ENCODE peak calls at places on chromosomes 6 and 20, in six cellular contexts. U, O, Z, R, Q and A are unnamed samples.

GRCh38 chr20:43963872-43964791 is 49.5 kb downstream of the TOX2 start:
- DNase-seq in U (no peak), O (peak; percentile 69), Z (peak; percentile 56), R (peak; percentile 31), Q (no peak), A (no peak)

GRCh38 chr6:22596011-22596410 is 26.6 kb downstream of the HDGFL1 start:
- DNase-seq in U (no peak), O (no peak), Z (peak; percentile 79), R (no peak), Q (peak; percentile 75), A (peak; percentile 54)

GRCh38 chr6:156699017-156699421 is 78.2 kb upstream of the ARID1B start:
- DNase-seq in U (no peak), O (no peak), Z (peak; percentile 91), R (no peak), Q (peak; percentile 94), A (peak; percentile 82)

GRCh38 chr20:15919118-15919517 is 654.1 kb downstream of the KIF16B start:
- DNase-seq in U (no peak), O (no peak), Z (no peak), R (no peak), Q (no peak), A (no peak)

GRCh38 chr6:31587791-31588777 is 2.0 kb downstream of the LST1 start:
- DNase-seq in U (no peak), O (peak; percentile 50), Z (no peak), R (no peak), Q (no peak), A (no peak)

GRCh38 chr6:130890531-130890950 is 63.3 kb downstream of the SMLR1 start:
- DNase-seq in U (no peak), O (no peak), Z (peak; percentile 11), R (no peak), Q (no peak), A (no peak)

GRCh38 chr6:119535332-119535731 is 185.8 kb upstream of the MAN1A1 start:
- DNase-seq in U (no peak), O (peak; percentile 6), Z (no peak), R (no peak), Q (no peak), A (no peak)

GRCh38 chr6:143838395-143838794 is 4.7 kb upstream of the LTV1 start:
- DNase-seq in U (no peak), O (no peak), Z (no peak), R (no peak), Q (no peak), A (no peak)

GRCh38 chr6:85580104-85580877 is 13.4 kb downstream of the SNX14 start:
- DNase-seq in U (no peak), O (no peak), Z (peak; percentile 73), R (no peak), Q (peak; percentile 56), A (no peak)

GRCh38 chr6:20569000-20569610 is 34.8 kb downstream of the CDKAL1 start:
- DNase-seq in U (no peak), O (no peak), Z (peak; percentile 53), R (no peak), Q (peak; percentile 92), A (peak; percentile 36)

GRCh38 chr6:129730477-129731165 is 20.6 kb upstream of the ARHGAP18 start:
- DNase-seq in U (no peak), O (peak; percentile 67), Z (peak; percentile 61), R (no peak), Q (no peak), A (no peak)

GRCh38 chr6:112203577-112204349 is 50.6 kb downstream of the LAMA4 start:
- DNase-seq in U (no peak), O (no peak), Z (peak; percentile 96), R (no peak), Q (peak; percentile 94), A (peak; percentile 73)

GRCh38 chr20:43895235-43895634 is 19.4 kb upstream of the TOX2 start:
- DNase-seq in U (no peak), O (no peak), Z (no peak), R (no peak), Q (no peak), A (no peak)

GRCh38 chr20:55538261-55538908 is 466.9 kb downstream of the CBLN4 start:
- DNase-seq in U (no peak), O (no peak), Z (peak; percentile 47), R (no peak), Q (peak; percentile 46), A (no peak)

GRCh38 chr6:6886886-6887285 is 220.9 kb upstream of the RREB1 start:
- DNase-seq in U (no peak), O (no peak), Z (no peak), R (no peak), Q (no peak), A (no peak)
- H3K27ac ChIP-seq in U (no peak overlapping the region), O (no peak overlapping the region), Z (no peak overlapping the region), R (no peak overlapping the region), Q (no peak overlapping the region), A (no peak overlapping the region)

DNA sequence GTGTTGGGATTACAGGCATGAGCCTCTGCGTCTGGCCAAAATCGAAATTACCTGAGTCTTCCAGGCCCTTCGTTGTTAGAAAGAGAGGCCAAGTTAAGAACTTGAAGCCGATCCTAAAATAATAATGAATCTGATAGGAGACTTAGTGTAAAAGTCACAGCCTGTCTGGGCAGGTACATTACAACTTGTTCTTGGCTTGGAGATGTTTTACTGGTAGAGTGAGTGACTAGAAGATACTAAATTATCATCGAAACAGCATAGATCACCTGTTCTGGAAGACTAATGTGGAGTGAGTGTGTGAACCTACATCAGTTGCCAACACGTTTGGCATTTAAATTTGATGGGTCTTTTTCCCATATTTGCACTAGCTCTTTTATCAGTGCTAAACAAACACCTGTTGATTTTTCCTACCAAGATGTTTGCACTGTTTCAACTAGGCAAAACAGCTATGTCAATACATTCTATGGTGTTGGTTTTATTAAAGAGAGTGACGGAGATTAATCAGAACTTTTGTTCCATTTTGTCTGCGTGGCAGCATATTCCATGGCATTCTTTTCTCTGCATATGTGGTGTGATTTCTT is 4.6 kb upstream of the TMEM217 start:
- DNase-seq in U (no peak), O (no peak), Z (no peak), R (no peak), Q (peak; percentile 58), A (peak; percentile 45)
- H3K27ac ChIP-seq in U (no peak overlapping the region), O (no peak overlapping the region), Z (no peak overlapping the region), R (no peak overlapping the region), Q (no peak overlapping the region), A (no peak overlapping the region)

GRCh38 chr6:166952567-166953464 is 3.5 kb downstream of the RNASET2 start:
- DNase-seq in U (no peak), O (peak; percentile 47), Z (no peak), R (peak; percentile 34), Q (no peak), A (no peak)

GRCh38 chr6:166952122-166952521 is 4.2 kb downstream of the RNASET2 start:
- DNase-seq in U (no peak), O (no peak), Z (no peak), R (no peak), Q (no peak), A (no peak)

GRCh38 chr6:166949533-166950442 is 6.6 kb downstream of the RNASET2 start:
- DNase-seq in U (peak; percentile 74), O (peak; percentile 78), Z (peak; percentile 26), R (no peak), Q (no peak), A (peak; percentile 20)

GRCh38 chr6:166951670-166952060 is 4.7 kb downstream of the RNASET2 start:
- DNase-seq in U (no peak), O (no peak), Z (no peak), R (no peak), Q (no peak), A (no peak)

DNA sequence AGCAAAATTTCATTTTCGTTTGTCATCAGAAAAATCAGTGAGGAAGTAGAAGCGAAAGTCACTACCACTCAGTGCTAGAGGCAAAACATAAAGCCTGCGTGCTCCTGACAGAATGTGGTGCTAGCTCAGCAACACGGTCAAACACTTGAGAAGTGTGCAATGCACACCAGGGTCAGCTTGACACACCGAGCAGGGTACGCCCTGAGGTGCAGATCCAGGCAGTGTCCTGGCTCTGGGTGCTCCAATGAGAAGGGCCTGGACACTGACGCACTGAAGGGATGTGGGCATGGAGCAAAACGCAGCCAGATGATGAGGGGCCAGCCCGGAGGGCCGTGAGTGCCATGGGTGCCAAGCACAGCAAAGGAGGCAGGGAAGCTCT is 5.9 kb downstream of the RNASET2 start:
- DNase-seq in U (no peak), O (peak; percentile 85), Z (no peak), R (no peak), Q (no peak), A (no peak)
- H3K27ac ChIP-seq in U (no peak overlapping the region), O (peak overlapping the region; percentile 95), Z (no peak overlapping the region), R (peak overlapping the region; percentile 82), Q (no peak overlapping the region), A (no peak overlapping the region)

GRCh38 chr20:36578642-36579041 is 5.2 kb downstream of the TGIF2 start:
- DNase-seq in U (no peak), O (no peak), Z (no peak), R (no peak), Q (no peak), A (no peak)
- H3K27ac ChIP-seq in U (no peak overlapping the region), O (no peak overlapping the region), Z (no peak overlapping the region), R (no peak overlapping the region), Q (no peak overlapping the region), A (no peak overlapping the region)